ENCODE peak calls at places on chromosomes 5 and 9, in nine cellular contexts. A, R, J, D, Z, S, H, X and T are unnamed samples.

GRCh38 chr9:127828262-127829031 is 25.8 kb downstream of the FPGS start:
- DNase-seq in S (peak; percentile 86), H (peak; percentile 94), Z (no peak), D (no peak), R (peak; percentile 46), A (peak; percentile 55), J (no peak), X (peak; percentile 73), T (peak; percentile 92)

GRCh38 chr5:131767891-131768290 is 28.9 kb downstream of the FNIP1 start:
- DNase-seq in Z (no peak), D (no peak), H (no peak), X (no peak), J (no peak), A (no peak), R (no peak), S (no peak), T (no peak)

GRCh38 chr5:80140496-80140895 is 105.3 kb downstream of the THBS4 start:
- DNase-seq in X (no peak), D (no peak), R (no peak), Z (no peak), A (no peak), H (no peak), S (no peak), J (peak; percentile 71), T (no peak)

GRCh38 chr5:77972545-77973252 is 196.6 kb upstream of the TBCA start:
- DNase-seq in J (peak; percentile 4), A (peak; percentile 44), D (peak; percentile 44), S (no peak), Z (no peak), H (no peak), R (no peak), X (no peak), T (no peak)

GRCh38 chr5:179112469-179113142 is 52.4 kb downstream of the ZNF354C start:
- DNase-seq in H (no peak), Z (no peak), J (no peak), R (no peak), A (no peak), D (no peak), X (no peak), S (no peak), T (no peak)

GRCh38 chr5:34474573-34475021 is 181.5 kb upstream of the RAI14 start:
- DNase-seq in X (peak; percentile 81), H (no peak), Z (peak; percentile 59), R (peak; percentile 44), D (no peak), A (peak; percentile 42), J (no peak), S (peak; percentile 42), T (no peak)

GRCh38 chr9:133826289-133827085 is 88.3 kb upstream of the SARDH start:
- DNase-seq in Z (no peak), A (no peak), D (no peak), X (no peak), H (no peak), R (no peak), S (no peak), J (no peak), T (peak; percentile 54)

GRCh38 chr5:168874713-168875380 is 295.7 kb upstream of the PANK3 start:
- DNase-seq in Z (no peak), J (no peak), H (no peak), X (peak; percentile 23), S (no peak), D (no peak), R (peak; percentile 28), A (no peak), T (no peak)

GRCh38 chr5:3004361-3005080 is 253.0 kb upstream of the IRX2 start:
- DNase-seq in X (no peak), D (no peak), Z (no peak), A (no peak), J (no peak), R (no peak), H (no peak), S (no peak), T (no peak)

GRCh38 chr5:52077941-52078825 is 694.9 kb downstream of the ISL1 start:
- DNase-seq in J (no peak), H (no peak), S (peak; percentile 2), R (no peak), Z (no peak), A (no peak), X (no peak), D (no peak), T (no peak)

GRCh38 chr9:70195456-70195855 is 63.3 kb upstream of the SMC5 start:
- DNase-seq in S (no peak), X (peak; percentile 45), J (no peak), H (no peak), R (peak; percentile 35), D (no peak), Z (no peak), A (no peak), T (no peak)

GRCh38 chr9:14692536-14692917 is 705 bp downstream of the ZDHHC21 start:
- DNase-seq in X (no peak), D (no peak), H (no peak), R (no peak), S (no peak), Z (peak; percentile 27), J (no peak), A (no peak), T (no peak)

GRCh38 chr5:110590187-110590586 is 136.3 kb downstream of the TMEM232 start:
- DNase-seq in A (no peak), X (peak; percentile 46), R (peak; percentile 11), J (no peak), D (no peak), H (no peak), Z (peak; percentile 14), S (peak; percentile 12), T (no peak)

GRCh38 chr5:115930630-115931337 is 31.5 kb upstream of the LVRN start:
- DNase-seq in J (no peak), S (no peak), R (no peak), D (no peak), Z (no peak), X (no peak), H (no peak), A (no peak), T (no peak)

GRCh38 chr5:151093476-151093889 is 12.6 kb upstream of the TNIP1 start:
- DNase-seq in J (no peak), X (peak; percentile 99), S (no peak), D (no peak), Z (peak; percentile 65), H (no peak), R (peak; percentile 90), A (no peak), T (peak; percentile 60)

GRCh38 chr9:16543691-16544090 is 326.8 kb downstream of the BNC2 start:
- DNase-seq in S (no peak), H (no peak), J (no peak), X (peak; percentile 21), Z (no peak), D (no peak), A (no peak), R (no peak), T (no peak)

GRCh38 chr9:94011134-94011533 is 56.0 kb upstream of the BARX1 start:
- DNase-seq in H (no peak), R (no peak), J (no peak), D (no peak), X (no peak), S (no peak), A (no peak), Z (no peak), T (peak; percentile 41)

GRCh38 chr5:39158127-39158593 is 61.2 kb downstream of the FYB1 start:
- DNase-seq in D (no peak), S (no peak), H (no peak), A (no peak), X (peak; percentile 76), Z (no peak), R (peak; percentile 23), J (no peak), T (no peak)

GRCh38 chr9:7079051-7079450 is 321.3 kb downstream of the KDM4C start:
- DNase-seq in R (no peak), Z (no peak), X (no peak), J (no peak), D (no peak), A (no peak), S (no peak), H (no peak), T (no peak)

GRCh38 chr9:126486276-126486675 is 127.5 kb upstream of the LMX1B start:
- DNase-seq in H (no peak), J (no peak), A (no peak), Z (no peak), S (no peak), R (no peak), D (no peak), X (no peak), T (no peak)

GRCh38 chr5:178502401-178503100 is 87.6 kb downstream of the COL23A1 start:
- DNase-seq in H (no peak), J (no peak), S (no peak), A (no peak), X (no peak), R (no peak), D (no peak), Z (peak; percentile 20), T (no peak)

GRCh38 chr9:106350777-106351176 is 512.2 kb upstream of the ZNF462 start:
- DNase-seq in D (no peak), R (no peak), H (no peak), X (no peak), A (no peak), Z (peak; percentile 12), J (no peak), S (no peak), T (no peak)

GRCh38 chr5:14036947-14037346 is 92.5 kb upstream of the DNAH5 start:
- DNase-seq in X (peak; percentile 61), D (no peak), S (no peak), H (no peak), Z (no peak), J (no peak), A (no peak), R (no peak), T (no peak)

GRCh38 chr5:112694853-112695709 is 42.6 kb upstream of the APC start:
- DNase-seq in X (peak; percentile 75), J (no peak), A (no peak), D (no peak), S (no peak), R (peak; percentile 36), Z (peak; percentile 51), H (no peak), T (no peak)

GRCh38 chr9:132546148-132547051 is 36.0 kb upstream of the BARHL1 start:
- DNase-seq in X (peak; percentile 4), H (peak; percentile 19), S (peak; percentile 23), J (no peak), D (no peak), Z (peak; percentile 26), R (peak; percentile 11), A (no peak), T (no peak)

GRCh38 chr5:15983392-15983791 is 196.2 kb downstream of the MARCHF11 start:
- DNase-seq in H (no peak), S (no peak), J (no peak), D (no peak), R (no peak), X (no peak), A (no peak), Z (no peak), T (no peak)

GRCh38 chr5:147629196-147629595 is 119.3 kb upstream of the DPYSL3 start:
- DNase-seq in D (no peak), A (no peak), X (no peak), Z (no peak), R (no peak), H (no peak), S (no peak), J (no peak), T (no peak)

GRCh38 chr9:96062854-96063253 is 187.4 kb downstream of the ERCC6L2 start:
- DNase-seq in R (no peak), X (no peak), H (no peak), A (no peak), Z (no peak), J (no peak), S (no peak), D (no peak), T (no peak)

GRCh38 chr9:109989296-109989695 is 209.3 kb downstream of the PALM2AKAP2 start:
- DNase-seq in Z (no peak), D (no peak), H (no peak), J (no peak), R (peak; percentile 48), A (no peak), S (no peak), X (peak; percentile 34), T (no peak)

GRCh38 chr9:110340306-110340705 is 2.6 kb upstream of the TXNDC8 start:
- DNase-seq in X (peak; percentile 51), R (peak; percentile 17), Z (peak; percentile 12), D (no peak), A (no peak), S (peak; percentile 40), J (no peak), H (no peak), T (no peak)